ENCODE peak calls at places on chromosomes 5 and 9, in six cellular contexts. I, F, E, N, Q and X are unnamed samples.
A peak's percentile ranks its signal among the peaks of the same experiment; 100 is the strongest.

GRCh38 chr5:1868886-1869285 is 13.8 kb downstream of the IRX4 start:
- DNase-seq in I (no peak), F (no peak), Q (no peak), N (no peak), E (no peak), X (no peak)

GRCh38 chr9:124182741-124183140 is 75.0 kb upstream of the NEK6 start:
- DNase-seq in F (no peak), I (no peak), N (no peak), E (no peak), Q (no peak), X (no peak)

GRCh38 chr5:76547242-76547890 is 75.8 kb downstream of the F2RL2 start:
- DNase-seq in I (no peak), Q (peak; percentile 65), E (peak; percentile 51), F (peak; percentile 5), N (no peak), X (no peak)

GRCh38 chr5:180104131-180104530 is 32.6 kb upstream of the RNF130 start:
- DNase-seq in F (no peak), Q (no peak), N (no peak), I (no peak), E (no peak), X (no peak)

GRCh38 chr5:76385540-76385939 is 17.5 kb upstream of the IQGAP2 start:
- DNase-seq in F (no peak), Q (no peak), E (no peak), N (no peak), I (no peak), X (no peak)

GRCh38 chr9:125850763-125851162 is 103.6 kb downstream of the PBX3 start:
- DNase-seq in N (no peak), Q (no peak), E (no peak), I (no peak), F (no peak), X (peak; percentile 25)

GRCh38 chr9:17063535-17064135 is 71.2 kb upstream of the CNTLN start:
- DNase-seq in N (peak; percentile 37), F (peak; percentile 73), E (peak; percentile 27), Q (no peak), I (no peak), X (peak; percentile 55)

GRCh38 chr9:122184551-122184950 is 24.8 kb downstream of the MORN5 start:
- DNase-seq in E (no peak), F (no peak), I (no peak), Q (no peak), N (no peak), X (no peak)

GRCh38 chr5:179260324-179261070 is 84.8 kb downstream of the ADAMTS2 start:
- DNase-seq in Q (no peak), I (no peak), N (no peak), F (peak; percentile 2), E (no peak), X (no peak)

GRCh38 chr5:141434006-141434405 is 3.7 kb downstream of the PCDHGA12 start:
- DNase-seq in Q (no peak), E (no peak), F (no peak), I (no peak), N (no peak), X (peak; percentile 31)

GRCh38 chr5:141427783-141428426 is 2.4 kb upstream of the PCDHGA12 start:
- DNase-seq in N (no peak), I (no peak), F (no peak), E (no peak), Q (no peak), X (no peak)

GRCh38 chr5:141431286-141431685 is 979 bp downstream of the PCDHGA12 start:
- DNase-seq in Q (no peak), E (peak; percentile 61), N (no peak), F (no peak), I (no peak), X (peak; percentile 18)

GRCh38 chr5:141430332-141431113 is at the start of gene PCDHGA12:
- DNase-seq in Q (peak; percentile 51), F (no peak), N (no peak), I (no peak), E (peak; percentile 85), X (peak; percentile 92)
- TF ChIP-seq CTCF in Q (peak; percentile 68), F (no peak), N (no peak), I (no peak), E (peak; percentile 61), X (peak; percentile 75)

DNA sequence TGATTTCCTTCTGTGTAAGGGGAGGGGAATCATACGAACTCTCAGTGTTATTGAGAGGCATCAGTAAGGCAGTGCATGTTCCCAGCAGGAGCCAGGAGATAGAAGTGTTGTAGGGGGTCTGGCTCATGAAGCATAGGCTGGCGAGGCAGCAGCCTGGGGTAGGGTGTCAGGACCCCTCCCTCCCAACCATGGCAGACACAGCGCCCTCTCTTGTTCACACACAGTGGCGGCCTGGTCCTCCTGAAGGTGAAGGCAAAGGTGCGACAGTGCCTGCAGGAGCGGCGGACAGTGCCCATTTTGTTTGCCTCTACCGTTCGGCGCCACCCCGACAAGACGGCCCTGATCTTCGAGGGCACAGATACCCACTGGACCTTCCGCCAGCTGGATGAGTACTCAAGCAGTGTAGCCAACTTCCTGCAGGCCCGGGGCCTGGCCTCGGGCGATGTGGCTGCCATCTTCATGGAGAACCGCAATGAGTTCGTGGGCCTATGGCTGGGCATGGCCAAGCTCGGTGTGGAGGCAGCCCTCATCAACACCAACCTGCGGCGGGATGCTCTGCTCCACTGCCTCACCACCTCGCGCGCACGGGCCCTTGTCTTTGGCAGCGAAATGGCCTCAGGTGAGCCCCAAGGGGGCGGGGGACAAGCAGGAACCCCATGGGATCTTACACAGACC is 4.7 kb downstream of the SLC27A4 start:
- DNase-seq in N (no peak), Q (no peak), I (no peak), E (no peak), F (no peak), X (no peak)
- TF ChIP-seq CTCF in N (no peak), Q (no peak), I (no peak), E (no peak), F (no peak), X (no peak)

GRCh38 chr5:137822158-137822764 is 45.4 kb upstream of the MYOT start:
- DNase-seq in F (peak; percentile 60), Q (no peak), I (peak; percentile 47), N (peak; percentile 38), E (peak; percentile 27), X (peak; percentile 30)
- TF ChIP-seq CTCF in F (peak; percentile 50), Q (peak; percentile 13), I (peak; percentile 66), N (peak; percentile 35), E (peak; percentile 45), X (peak; percentile 52)

GRCh38 chr9:33813712-33814641 is 3.0 kb upstream of the UBE2R2 start:
- DNase-seq in E (peak; percentile 53), Q (peak; percentile 59), I (no peak), F (peak; percentile 63), N (no peak), X (peak; percentile 86)
- TF ChIP-seq CTCF in E (peak; percentile 47), Q (peak; percentile 77), I (peak; percentile 86), F (peak; percentile 78), N (peak; percentile 73), X (peak; percentile 67)

DNA sequence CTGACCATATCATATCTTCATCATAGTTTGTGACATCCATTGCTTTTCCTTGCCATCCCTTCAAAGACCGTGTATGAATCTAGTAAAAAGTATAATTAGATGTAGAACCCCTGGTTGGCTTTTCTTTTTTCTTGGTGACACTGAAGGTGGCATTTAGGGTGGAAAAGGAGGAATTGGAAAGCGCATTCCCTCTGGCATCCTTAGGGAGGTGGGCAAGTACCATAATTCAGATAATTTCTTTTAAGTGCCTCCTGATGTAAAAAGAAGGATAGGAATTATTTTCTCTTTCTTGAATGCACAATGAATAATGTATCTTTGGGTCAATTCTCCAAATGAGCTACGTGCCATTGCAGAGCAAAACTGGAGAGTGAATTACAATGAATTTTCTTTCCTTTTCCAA is 73.2 kb upstream of the SMARCA2 start:
- DNase-seq in Q (no peak), E (no peak), N (no peak), I (no peak), F (no peak), X (peak; percentile 23)
- TF ChIP-seq CTCF in Q (no peak), E (peak; percentile 52), N (no peak), I (peak; percentile 22), F (peak; percentile 20), X (peak; percentile 64)

GRCh38 chr5:135555530-135555929 is 19.8 kb upstream of the NEUROG1 start:
- DNase-seq in E (no peak), F (no peak), N (no peak), Q (no peak), I (no peak), X (no peak)

GRCh38 chr5:135549413-135549812 is 13.6 kb upstream of the NEUROG1 start:
- DNase-seq in N (no peak), F (no peak), Q (no peak), I (no peak), E (no peak), X (no peak)

GRCh38 chr5:135551593-135552447 is 16.1 kb upstream of the NEUROG1 start:
- DNase-seq in E (peak; percentile 78), Q (no peak), I (peak; percentile 77), N (peak; percentile 84), F (peak; percentile 86), X (peak; percentile 71)

GRCh38 chr5:135557034-135557838 is 21.5 kb upstream of the NEUROG1 start:
- DNase-seq in E (no peak), N (no peak), Q (no peak), F (no peak), I (no peak), X (no peak)

GRCh38 chr5:135553688-135554462 is 18.1 kb upstream of the NEUROG1 start:
- DNase-seq in Q (no peak), E (no peak), I (no peak), F (peak; percentile 73), N (peak; percentile 41), X (peak; percentile 21)
- TF ChIP-seq CTCF in Q (no peak), E (peak; percentile 8), I (peak; percentile 48), F (peak; percentile 53), N (peak; percentile 27), X (peak; percentile 49)

GRCh38 chr5:154995679-154996078 is 17.9 kb upstream of the KIF4B start:
- DNase-seq in E (no peak), I (no peak), Q (no peak), N (no peak), F (no peak), X (no peak)
- TF ChIP-seq CTCF in E (no peak), I (peak; percentile 32), Q (no peak), N (peak; percentile 20), F (no peak), X (no peak)